ENCODE peak calls at places on chromosomes 5 and 9, in four cellular contexts. P is T-helper 17 cell, T is AG08395, I is NCI-H1092 treated with DMSO at 0.1 percent for 48 hours. G is an unnamed sample.

GRCh38 chr9:109315889-109316640 is 4.8 kb downstream of the EPB41L4B start:
- DNase-seq in I (peak), P (no peak), T (peak), G (peak)

GRCh38 chr5:142179776-142180387 is 71.3 kb downstream of the NDFIP1 start:
- DNase-seq in I (no peak), P (no peak), T (no peak), G (no peak)

GRCh38 chr9:117103711-117104110 is 311.1 kb downstream of the ASTN2 start:
- DNase-seq in I (no peak), T (no peak), P (no peak), G (no peak)

GRCh38 chr9:134258828-134259546 is 67.3 kb upstream of the RXRA start:
- DNase-seq in T (no peak), P (no peak), I (no peak), G (peak)

GRCh38 chr9:133839822-133840329 is 101.7 kb upstream of the SARDH start:
- DNase-seq in T (peak), I (no peak), P (no peak), G (no peak)

GRCh38 chr5:172926796-172927195 is 32.4 kb upstream of the RPL26L1 start:
- DNase-seq in I (no peak), P (no peak), T (no peak), G (no peak)

GRCh38 chr5:71891856-71892255 is 172.8 kb downstream of the CARTPT start:
- DNase-seq in T (peak), P (no peak), I (no peak), G (peak)

GRCh38 chr5:114924784-114925183 is 244.9 kb downstream of the TRIM36 start:
- DNase-seq in T (no peak), I (no peak), P (no peak), G (no peak)

GRCh38 chr5:173202266-173202875 is 32.6 kb downstream of the NKX2-5 start:
- DNase-seq in P (no peak), T (no peak), I (no peak), G (peak)

GRCh38 chr5:141814064-141814982 is 63.9 kb downstream of the PCDH1 start:
- DNase-seq in P (no peak), T (peak), I (peak), G (peak)